ENCODE peak calls at places on chromosomes 7 and 10, in four cellular contexts. B is LoVo, A is NCI-H2171 treated with DMSO at 0.1 percent for 48 hours, I is A549. Y is an unnamed sample.

GRCh38 chr10:127293640-127294039 is 97.2 kb upstream of the INSYN2A start:
- DNase-seq in B (no peak), A (no peak), I (no peak), Y (no peak)

GRCh38 chr7:143490719-143491306 is 13.1 kb downstream of the TAS2R41 start:
- DNase-seq in B (peak), A (no peak), I (peak), Y (peak)

GRCh38 chr7:68078311-68078710 is 1081.7 kb downstream of the TYW1 start:
- DNase-seq in B (no peak), A (no peak), I (no peak), Y (no peak)

GRCh38 chr7:6917258-6917657 is 91.2 kb upstream of the CCZ1B start:
- DNase-seq in B (no peak), A (peak), I (no peak), Y (peak)

GRCh38 chr7:73560035-73560835 is 2.7 kb upstream of the BCL7B start:
- DNase-seq in B (peak), A (peak), I (peak), Y (no peak)

GRCh38 chr7:5177060-5177459 is 13.0 kb upstream of the WIPI2 start:
- DNase-seq in B (peak), A (peak), I (peak), Y (peak)

GRCh38 chr10:48811917-48812316 is 127.2 kb downstream of the WDFY4 start:
- DNase-seq in B (no peak), A (no peak), I (no peak), Y (no peak)

GRCh38 chr7:28433604-28434254 is 21.4 kb downstream of the CREB5 start:
- DNase-seq in B (no peak), A (peak), I (no peak), Y (peak)

GRCh38 chr10:71782917-71783490 is 9.7 kb upstream of the VSIR start:
- DNase-seq in B (no peak), A (no peak), I (no peak), Y (no peak)

GRCh38 chr7:133695976-133696531 is 431.1 kb upstream of the LRGUK start:
- DNase-seq in B (no peak), A (no peak), I (no peak), Y (no peak)

GRCh38 chr10:103911021-103911459 is 6.9 kb downstream of the STN1 start:
- DNase-seq in B (no peak), A (no peak), I (no peak), Y (no peak)

GRCh38 chr10:97892961-97893360 is 43.3 kb downstream of the GOLGA7B start:
- DNase-seq in B (no peak), A (no peak), I (no peak), Y (no peak)